ENCODE peak calls at places on chromosomes 13 and 19, in four cellular contexts. L is K562, I is HCT116, E is HepG2. S is an unnamed sample.

GRCh38 chr19:21022996-21023395 is 2.5 kb downstream of the ZNF430 start:
- DNase-seq in L (peak), I (peak), E (peak), S (no peak)

GRCh38 chr13:51339952-51340732 is 651 bp downstream of the SERPINE3 start:
- DNase-seq in L (no peak), I (no peak), E (no peak), S (no peak)

GRCh38 chr13:93086329-93086728 is 140.3 kb upstream of the GPC6 start:
- DNase-seq in L (no peak), I (no peak), E (peak), S (no peak)

GRCh38 chr13:46165485-46166220 is 16.3 kb downstream of the LCP1 start:
- DNase-seq in L (no peak), I (no peak), E (no peak), S (no peak)

GRCh38 chr19:869245-870177 is 10.0 kb downstream of the CFD start:
- DNase-seq in L (no peak), I (peak), E (no peak), S (no peak)

GRCh38 chr13:52029569-52029968 is 5.1 kb downstream of the UTP14C start:
- DNase-seq in L (no peak), I (no peak), E (no peak), S (no peak)

GRCh38 chr19:45125975-45126493 is 33.1 kb downstream of the PPP1R37 start:
- DNase-seq in L (peak), I (peak), E (peak), S (peak)

GRCh38 chr13:113053376-113053775 is 52.2 kb upstream of the F7 start:
- DNase-seq in L (no peak), I (no peak), E (no peak), S (no peak)

GRCh38 chr13:80862466-80862865 is 521.5 kb upstream of the SPRY2 start:
- DNase-seq in L (no peak), I (no peak), E (no peak), S (no peak)

GRCh38 chr13:32737111-32737571 is 150.9 kb downstream of the PDS5B start:
- DNase-seq in L (no peak), I (no peak), E (no peak), S (no peak)

GRCh38 chr19:41445575-41445974 is 2.6 kb downstream of the ERICH4 start:
- DNase-seq in L (peak), I (no peak), E (no peak), S (no peak)

GRCh38 chr13:90713436-90714133 is 633.9 kb upstream of the MIR17HG start:
- DNase-seq in L (no peak), I (no peak), E (no peak), S (no peak)

GRCh38 chr13:36674337-36675212 is 755 bp downstream of the SERTM1 start:
- DNase-seq in L (no peak), I (no peak), E (no peak), S (no peak)

GRCh38 chr19:6221220-6221877 is 58.4 kb downstream of the MLLT1 start:
- DNase-seq in L (no peak), I (no peak), E (no peak), S (no peak)

GRCh38 chr13:49494645-49495044 is 1.1 kb upstream of the PHF11 start:
- DNase-seq in L (no peak), I (no peak), E (no peak), S (no peak)

GRCh38 chr13:93547886-93548285 is 321.3 kb downstream of the GPC6 start:
- DNase-seq in L (no peak), I (no peak), E (no peak), S (no peak)

GRCh38 chr13:94329754-94330551 is 149.5 kb downstream of the DCT start:
- DNase-seq in L (no peak), I (no peak), E (peak), S (peak)

GRCh38 chr19:1069009-1069779 is 2.2 kb downstream of the ARHGAP45 start:
- DNase-seq in L (no peak), I (no peak), E (no peak), S (no peak)

GRCh38 chr19:17125052-17125727 is 49.6 kb downstream of the MYO9B start:
- DNase-seq in L (no peak), I (no peak), E (no peak), S (no peak)

GRCh38 chr19:1651061-1651547 is 1.3 kb downstream of the TCF3 start:
- DNase-seq in L (no peak), I (no peak), E (no peak), S (no peak)

GRCh38 chr19:7337380-7338194 is 11.2 kb upstream of the ARHGEF18 start:
- DNase-seq in L (no peak), I (no peak), E (no peak), S (no peak)

GRCh38 chr13:44576396-44577235 is 486 bp upstream of the TSC22D1 start:
- DNase-seq in L (peak), I (no peak), E (no peak), S (no peak)

GRCh38 chr13:96651598-96651997 is 342.7 kb downstream of the OXGR1 start:
- DNase-seq in L (no peak), I (no peak), E (no peak), S (no peak)

GRCh38 chr13:91930687-91931086 is 532.3 kb downstream of the GPC5 start:
- DNase-seq in L (no peak), I (no peak), E (no peak), S (no peak)

GRCh38 chr13:106619688-106620555 is 52.0 kb upstream of the ARGLU1 start:
- DNase-seq in L (peak), I (peak), E (peak), S (no peak)

GRCh38 chr13:26558912-26559485 is 1.5 kb downstream of the WASF3 start:
- DNase-seq in L (no peak), I (no peak), E (peak), S (no peak)

GRCh38 chr13:26965976-26966375 is 205.4 kb upstream of the GPR12 start:
- DNase-seq in L (no peak), I (no peak), E (no peak), S (no peak)

GRCh38 chr19:45008554-45008953 is 7.3 kb downstream of the RELB start:
- DNase-seq in L (no peak), I (no peak), E (no peak), S (no peak)

GRCh38 chr19:34507414-34508067 is 26.0 kb downstream of the WTIP start:
- DNase-seq in L (peak), I (no peak), E (no peak), S (no peak)

GRCh38 chr19:41564515-41565383 is 11.2 kb upstream of the CEACAM21 start:
- DNase-seq in L (no peak), I (no peak), E (no peak), S (no peak)

GRCh38 chr13:59533561-59534337 is 630.0 kb downstream of the DIAPH3 start:
- DNase-seq in L (no peak), I (no peak), E (peak), S (peak)

GRCh38 chr19:17333611-17334413 is 843 bp downstream of the ANO8 start:
- DNase-seq in L (peak), I (peak), E (no peak), S (no peak)

GRCh38 chr19:18013621-18014111 is 5.7 kb downstream of the ARRDC2 start:
- DNase-seq in L (peak), I (no peak), E (peak), S (no peak)

GRCh38 chr19:1026189-1027019 is at the start of gene CNN2:
- DNase-seq in L (peak), I (no peak), E (peak), S (no peak)

GRCh38 chr19:33394006-33394722 is 20.7 kb downstream of the CEBPG start:
- DNase-seq in L (no peak), I (no peak), E (peak), S (no peak)

GRCh38 chr13:45353895-45354294 is 12.9 kb upstream of the TPT1 start:
- DNase-seq in L (no peak), I (no peak), E (no peak), S (no peak)

GRCh38 chr19:5588441-5588840 is 20.7 kb upstream of the TINCR start:
- DNase-seq in L (no peak), I (no peak), E (no peak), S (no peak)

GRCh38 chr13:21365574-21365973 is 93.5 kb downstream of the ZDHHC20 start:
- DNase-seq in L (no peak), I (no peak), E (no peak), S (no peak)

GRCh38 chr13:50116430-50116973 is 101.3 kb downstream of the KCNRG start:
- DNase-seq in L (no peak), I (no peak), E (no peak), S (no peak)

GRCh38 chr13:32587774-32588165 is 1.5 kb downstream of the PDS5B start:
- DNase-seq in L (no peak), I (no peak), E (peak), S (no peak)

GRCh38 chr13:30702006-30702405 is 33.3 kb upstream of the ALOX5AP start:
- DNase-seq in L (no peak), I (no peak), E (no peak), S (no peak)
- TF ChIP-seq CTCF in L (no peak), I (no peak), E (no peak), S (peak)

GRCh38 chr19:49667473-49667872 is 1.7 kb downstream of the BCL2L12 start:
- DNase-seq in L (no peak), I (no peak), E (no peak), S (no peak)

GRCh38 chr19:49676690-49677231 is 310 bp upstream of the PRMT1 start:
- DNase-seq in L (peak), I (peak), E (peak), S (peak)

GRCh38 chr19:49676136-49676689 is 858 bp upstream of the PRMT1 start:
- DNase-seq in L (peak), I (peak), E (peak), S (peak)

GRCh38 chr19:49669511-49669910 is 3.8 kb downstream of the BCL2L12 start:
- DNase-seq in L (no peak), I (no peak), E (no peak), S (no peak)

GRCh38 chr19:49672131-49672919 is 4.7 kb upstream of the PRMT1 start:
- DNase-seq in L (peak), I (peak), E (peak), S (no peak)
- TF ChIP-seq TCF7L2 in L (no peak), I (no peak), E (no peak), S (no peak)

DNA sequence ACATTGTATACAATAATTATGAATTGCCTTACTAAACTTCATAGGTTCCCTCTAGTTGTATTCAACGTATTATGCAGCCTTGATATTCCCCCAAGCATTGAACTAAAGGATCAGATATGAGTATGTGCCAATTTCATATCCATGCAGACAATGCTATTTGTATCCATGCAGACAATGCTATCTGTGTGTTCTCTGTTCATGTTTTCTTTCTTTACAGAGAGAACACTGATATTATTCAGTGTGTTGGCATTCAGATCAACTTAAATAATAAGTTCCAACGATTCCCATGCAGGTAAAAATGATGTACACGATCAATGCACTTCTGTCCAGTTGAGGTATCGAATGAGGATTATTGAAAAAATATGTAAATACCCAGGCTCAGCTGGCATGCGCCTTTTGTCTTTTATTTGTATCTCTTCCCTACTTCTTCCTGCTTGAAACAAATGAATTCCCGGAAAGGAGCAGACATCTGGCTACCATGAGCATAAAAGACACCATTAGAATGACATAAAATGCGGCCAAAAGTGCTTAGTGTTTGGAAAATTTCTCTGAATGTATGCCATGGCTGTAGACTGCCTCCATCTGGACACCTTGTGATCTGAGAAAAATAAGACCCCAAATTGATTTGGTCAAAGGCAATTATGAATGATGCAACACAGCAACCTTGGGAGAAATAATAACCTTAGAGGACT is 731.5 kb downstream of the SLITRK1 start:
- DNase-seq in L (no peak), I (no peak), E (no peak), S (no peak)
- TF ChIP-seq CTCF in L (peak), I (no peak), E (no peak), S (no peak)

GRCh38 chr13:42396501-42396900 is 124.5 kb downstream of the AKAP11 start:
- DNase-seq in L (no peak), I (no peak), E (no peak), S (no peak)
- TF ChIP-seq TCF7L2 in L (no peak), I (no peak), E (no peak), S (no peak)

DNA sequence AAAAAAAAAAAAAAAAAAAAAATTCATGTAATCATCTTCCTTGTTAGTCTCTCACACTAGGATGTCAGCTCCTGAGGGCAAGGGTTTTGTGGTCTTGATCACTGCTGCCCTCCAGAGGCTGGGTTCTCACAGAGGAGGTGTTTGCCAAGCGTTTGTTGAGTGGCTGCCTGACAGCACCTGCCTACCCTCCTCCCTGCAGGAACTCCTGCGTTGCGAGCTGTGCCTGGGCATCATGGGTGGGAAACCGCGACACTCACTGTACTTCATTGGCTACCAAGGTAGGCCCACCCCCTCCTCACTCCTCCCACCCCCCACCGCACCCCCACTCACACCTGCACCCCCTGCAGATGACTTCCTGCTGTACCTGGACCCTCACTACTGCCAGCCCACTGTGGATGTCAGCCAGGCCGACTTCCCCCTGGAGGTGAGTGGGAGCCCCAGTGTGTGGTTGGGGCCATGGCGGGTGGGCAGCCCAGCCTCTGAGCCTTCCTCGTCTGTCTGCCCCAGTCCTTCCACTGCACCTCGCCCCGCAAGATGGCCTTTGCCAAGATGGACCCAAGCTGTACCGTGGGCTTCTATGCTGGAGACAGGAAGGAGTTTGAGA is 8.1 kb downstream of the ATG4D start:
- DNase-seq in L (no peak), I (peak), E (no peak), S (no peak)
- TF ChIP-seq CTCF in L (no peak), I (no peak), E (peak), S (no peak)

DNA sequence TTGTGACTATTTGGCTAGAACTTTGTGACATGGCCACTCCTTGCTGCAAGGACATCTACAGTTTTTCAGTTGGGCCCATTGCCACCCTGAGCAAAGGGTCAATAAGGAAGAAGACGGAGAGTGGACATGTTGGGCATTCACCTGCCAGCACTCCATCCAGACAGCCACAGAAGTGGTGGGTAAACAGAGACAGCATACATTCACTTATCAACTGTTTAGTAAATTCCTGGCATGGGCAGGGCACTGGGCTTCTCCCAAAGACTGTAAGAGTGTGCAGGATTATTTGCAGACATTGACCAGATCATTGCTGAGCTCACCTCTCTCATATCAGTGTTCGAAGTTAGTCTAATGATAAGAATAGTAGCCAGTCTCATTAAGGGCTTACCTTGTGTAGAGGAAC is 29.2 kb downstream of the SIPA1L3 start:
- DNase-seq in L (no peak), I (no peak), E (peak), S (no peak)
- TF ChIP-seq TCF7L2 in L (no peak), I (no peak), E (no peak), S (no peak)

DNA sequence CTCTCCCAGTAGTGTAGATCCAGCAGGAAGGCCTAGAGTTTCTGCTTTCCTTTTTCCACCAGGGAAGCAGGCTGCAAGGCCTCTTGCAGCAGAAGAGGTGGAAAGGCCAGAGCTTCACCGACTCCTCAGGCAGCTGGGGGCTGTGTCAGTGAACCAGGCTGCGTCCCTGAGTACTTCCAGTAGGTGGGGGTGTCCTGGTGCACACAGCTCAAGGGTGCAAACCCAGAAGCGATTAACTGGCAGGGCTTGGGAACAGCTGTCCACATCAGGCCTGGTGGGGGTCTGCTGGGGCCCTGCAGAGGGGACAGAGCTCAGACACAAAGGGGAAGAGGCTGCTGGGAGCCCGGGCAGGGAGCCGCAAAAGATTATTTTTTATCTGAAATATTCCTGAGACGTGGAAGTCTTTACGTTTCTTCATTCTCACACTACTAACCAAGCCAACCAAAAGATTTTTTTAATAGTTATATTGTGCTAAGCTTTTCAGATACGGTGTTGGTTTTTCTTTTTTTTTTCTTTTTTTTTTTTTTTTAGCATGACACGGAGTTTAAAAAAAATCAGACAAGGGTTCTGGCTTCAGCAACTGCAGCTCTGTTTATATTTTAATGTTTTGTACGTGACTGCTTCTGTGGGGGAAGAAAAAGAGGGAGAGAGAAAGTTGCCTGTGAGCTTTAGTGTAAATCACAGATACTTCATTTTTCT is 11.0 kb downstream of the TSHZ3 start:
- DNase-seq in L (peak), I (no peak), E (peak), S (no peak)
- TF ChIP-seq CTCF in L (peak), I (no peak), E (peak), S (peak)

GRCh38 chr19:3979289-3979673 is 6.0 kb downstream of the EEF2 start:
- DNase-seq in L (no peak), I (no peak), E (no peak), S (no peak)

GRCh38 chr19:3978145-3978544 is 7.1 kb downstream of the EEF2 start:
- DNase-seq in L (no peak), I (no peak), E (no peak), S (no peak)

GRCh38 chr19:3976495-3977241 is 5.8 kb upstream of the DAPK3 start:
- DNase-seq in L (no peak), I (no peak), E (no peak), S (no peak)

GRCh38 chr19:3975637-3976087 is 4.8 kb upstream of the DAPK3 start:
- DNase-seq in L (no peak), I (no peak), E (no peak), S (no peak)

GRCh38 chr19:3977242-3978143 is 6.6 kb upstream of the DAPK3 start:
- DNase-seq in L (no peak), I (no peak), E (no peak), S (no peak)
- TF ChIP-seq TCF7L2 in L (no peak), I (no peak), E (no peak), S (no peak)

S was measured in Panc1.